ENCODE peak calls at places on chromosomes 4 and X, in four cellular contexts. N is tibial nerve, X is epithelial cell of prostate, D is transverse colon. U is an unnamed sample.

GRCh38 chr4:164924670-164925238 is 47.8 kb downstream of the APELA start:
- DNase-seq in D (no peak), X (no peak), N (no peak), U (no peak)

GRCh38 chr4:59770865-59771264 is 1429.3 kb upstream of the ADGRL3 start:
- DNase-seq in X (no peak), N (no peak), D (no peak), U (no peak)

GRCh38 chr4:141350122-141350904 is 129.6 kb downstream of the ZNF330 start:
- DNase-seq in N (no peak), X (peak; percentile 71), D (peak; percentile 82), U (no peak)

GRCh38 chr4:174631901-174632758 is 109.8 kb upstream of the HPGD start:
- DNase-seq in D (no peak), X (no peak), N (no peak), U (peak; percentile 16)

GRCh38 chr4:126799971-126800722 is 832.6 kb upstream of the INTU start:
- DNase-seq in X (no peak), N (no peak), D (no peak), U (no peak)

GRCh38 chr4:663046-663437 is 11.0 kb downstream of the ATP5ME start:
- DNase-seq in N (no peak), D (no peak), X (no peak), U (no peak)

GRCh38 chrX:20066968-20067708 is 49.6 kb downstream of the MAP7D2 start:
- DNase-seq in X (no peak), N (peak; percentile 6), D (peak; percentile 22), U (peak; percentile 30)

GRCh38 chr4:80197601-80198444 is 520 bp downstream of the PRDM8 start:
- DNase-seq in N (no peak), D (no peak), X (no peak), U (no peak)

GRCh38 chrX:104863466-104863865 is 297.5 kb downstream of the IL1RAPL2 start:
- DNase-seq in X (no peak), N (no peak), D (no peak), U (no peak)

GRCh38 chr4:2416564-2417195 is 1.8 kb downstream of the ZFYVE28 start:
- DNase-seq in N (no peak), D (peak; percentile 68), X (no peak), U (no peak)

GRCh38 chr4:6989331-6989923 is 53.7 kb upstream of the TADA2B start:
- DNase-seq in X (no peak), N (no peak), D (no peak), U (no peak)

GRCh38 chr4:6990661-6991060 is 52.5 kb upstream of the TADA2B start:
- DNase-seq in D (no peak), X (no peak), N (no peak), U (no peak)

GRCh38 chr4:6991249-6991648 is 51.9 kb upstream of the TADA2B start:
- DNase-seq in N (no peak), D (no peak), X (no peak), U (no peak)

GRCh38 chr4:6992728-6993655 is 50.2 kb upstream of the TADA2B start:
- DNase-seq in N (no peak), D (no peak), X (peak; percentile 58), U (no peak)

DNA sequence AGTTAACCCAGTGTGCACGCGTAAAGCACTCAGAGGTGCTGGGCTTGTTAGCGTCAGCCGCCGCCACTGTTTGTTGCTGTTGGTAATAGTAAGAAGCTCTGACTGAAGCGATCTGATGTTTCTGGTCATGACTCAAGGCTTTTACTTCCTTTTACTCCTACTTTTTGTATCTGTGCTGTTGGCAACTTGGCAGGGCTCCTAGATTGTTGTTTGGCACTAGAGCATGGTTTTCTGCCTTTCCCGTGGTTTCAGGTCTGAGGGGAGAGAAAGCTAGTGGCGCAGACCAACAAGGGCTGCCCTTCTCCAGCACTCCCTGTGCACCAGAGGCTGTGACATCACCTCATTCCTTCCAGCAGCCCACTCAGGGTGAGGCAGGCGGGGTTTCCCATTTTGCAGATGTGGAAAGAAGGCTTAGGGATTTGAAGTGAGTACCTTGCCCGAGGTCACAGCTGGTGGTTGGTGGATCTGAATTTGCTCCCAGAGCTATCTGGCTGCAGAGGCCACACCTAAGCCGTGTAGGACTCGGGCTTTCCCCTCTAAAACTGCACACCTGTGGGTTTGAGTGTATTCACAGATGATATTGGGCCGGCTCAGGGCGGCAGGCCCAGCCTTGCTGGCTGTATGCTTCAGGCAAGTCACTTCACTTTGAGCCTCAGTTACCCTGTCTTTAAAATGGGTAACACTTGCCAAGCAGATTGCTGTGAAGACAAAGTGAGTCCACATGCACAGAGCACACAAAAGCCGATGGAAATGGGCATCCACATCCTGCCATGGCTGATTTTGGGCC is 51.2 kb upstream of the TADA2B start:
- DNase-seq in N (peak; percentile 49), D (no peak), X (peak; percentile 84), U (no peak)
- H3K27ac ChIP-seq in N (no peak overlapping the region), D (peak overlapping the region; percentile 40), X (peak overlapping the region; percentile 98), U (no peak overlapping the region)

DNA sequence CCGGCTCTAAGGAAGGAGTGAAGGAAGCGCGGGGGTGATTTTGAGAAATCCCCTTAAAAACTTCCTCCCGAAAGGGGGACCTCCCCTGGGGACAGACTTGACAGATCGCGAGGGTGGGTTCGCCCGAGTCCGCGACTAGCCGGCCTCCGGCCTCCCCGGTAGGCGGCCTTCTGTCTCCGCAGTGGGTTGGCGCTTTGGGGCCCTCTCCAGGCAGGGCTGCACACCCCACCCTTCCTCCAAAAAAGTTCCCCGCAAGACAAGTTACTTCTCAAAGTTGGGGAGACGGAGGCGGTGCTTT is 24.8 kb downstream of the HOPX start:
- DNase-seq in N (no peak), X (no peak), D (peak; percentile 49), U (no peak)
- H3K27ac ChIP-seq in N (no peak overlapping the region), X (no peak overlapping the region), D (peak overlapping the region; percentile 87), U (no peak overlapping the region)

DNA sequence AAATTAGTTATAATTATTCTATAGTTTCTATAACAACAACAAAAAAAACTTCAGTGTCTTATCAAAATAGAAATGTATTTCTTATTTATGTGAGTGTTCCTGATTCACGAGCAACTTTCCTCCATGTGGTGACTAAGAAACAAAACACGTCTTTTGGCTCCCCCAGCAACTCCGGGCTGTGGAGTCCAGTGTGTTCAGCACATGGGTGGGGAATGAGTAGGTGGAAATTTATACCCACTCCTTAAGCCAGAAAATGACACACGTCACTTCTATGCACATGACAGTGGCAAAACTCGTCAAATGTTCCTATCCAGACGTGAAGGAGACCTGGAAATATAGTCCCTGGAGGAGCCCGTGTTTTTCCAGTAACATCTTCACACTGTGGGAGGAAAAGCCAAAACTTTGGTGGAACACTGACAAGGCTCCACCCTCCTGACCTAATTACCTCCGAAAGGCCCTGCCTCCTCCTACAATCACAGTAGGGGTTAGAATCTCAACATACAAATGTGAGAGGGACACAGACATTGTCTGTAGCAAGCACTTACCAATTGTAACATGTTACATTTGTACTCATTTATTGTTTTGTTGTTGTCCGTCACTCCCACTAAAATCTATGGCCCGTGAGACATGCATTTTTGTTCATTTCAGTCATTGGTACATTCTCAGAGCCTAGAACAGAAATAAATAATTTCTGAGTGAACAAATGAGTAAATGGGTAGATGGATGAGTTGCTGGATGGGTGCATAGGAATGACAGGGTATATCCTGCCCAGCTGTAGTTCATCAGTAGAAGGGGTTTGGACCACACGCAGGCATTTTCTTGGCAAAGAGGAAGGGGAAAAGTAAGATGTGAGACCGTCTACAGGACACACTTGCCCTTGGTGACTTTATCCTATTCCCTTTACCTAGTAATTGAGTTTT is 605.8 kb upstream of the TENM3 start:
- DNase-seq in N (no peak), D (no peak), X (no peak), U (no peak)
- H3K27ac ChIP-seq in N (no peak overlapping the region), D (no peak overlapping the region), X (no peak overlapping the region), U (no peak overlapping the region)

GRCh38 chr4:54015421-54016065 is 48.9 kb downstream of the CHIC2 start:
- DNase-seq in D (no peak), N (no peak), X (no peak), U (no peak)
- H3K27ac ChIP-seq in D (no peak overlapping the region), N (no peak overlapping the region), X (no peak overlapping the region), U (no peak overlapping the region)

GRCh38 chrX:39889704-39890103 is 208.1 kb downstream of the BCOR start:
- DNase-seq in N (no peak), X (no peak), D (no peak), U (no peak)

GRCh38 chrX:39890807-39891206 is 207.0 kb downstream of the BCOR start:
- DNase-seq in D (no peak), X (no peak), N (no peak), U (no peak)

GRCh38 chrX:39893417-39894338 is 204.1 kb downstream of the BCOR start:
- DNase-seq in X (no peak), D (no peak), N (no peak), U (no peak)

GRCh38 chrX:39894626-39895025 is 203.1 kb downstream of the BCOR start:
- DNase-seq in D (peak; percentile 43), N (peak; percentile 17), X (no peak), U (no peak)

DNA sequence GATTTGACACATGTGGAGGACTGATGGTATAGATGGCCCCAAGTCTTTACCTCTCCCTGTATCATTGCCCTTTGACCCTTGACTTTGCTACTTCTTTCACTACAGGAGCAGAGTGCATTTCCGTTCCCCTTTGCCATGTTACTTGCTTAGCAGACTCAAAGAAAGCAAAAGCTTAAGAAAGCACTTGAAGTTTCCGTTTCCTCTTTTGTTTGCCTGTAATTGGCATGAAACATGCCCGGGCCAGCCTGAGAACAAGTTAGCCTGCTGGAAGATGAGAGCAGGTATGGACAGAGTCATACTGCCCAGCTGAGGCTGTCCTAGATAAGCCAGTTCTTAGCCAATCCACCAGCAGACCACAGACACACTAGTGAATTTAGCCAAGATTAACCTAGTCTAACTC is 206.0 kb downstream of the BCOR start:
- DNase-seq in D (no peak), N (no peak), X (peak; percentile 59), U (peak; percentile 19)
- H3K27ac ChIP-seq in D (no peak overlapping the region), N (no peak overlapping the region), X (peak overlapping the region; percentile 80), U (no peak overlapping the region)

GRCh38 chrX:13816899-13817298 is at the start of gene GPM6B:
- DNase-seq in X (no peak), D (no peak), N (no peak), U (no peak)
- H3K27ac ChIP-seq in X (no peak within 1 kb of the TSS), D (no peak within 1 kb of the TSS), N (peak within 1 kb of the TSS; percentile 66), U (no peak within 1 kb of the TSS)

GRCh38 chr4:142719854-142720541 is 126.1 kb downstream of the INPP4B start:
- DNase-seq in X (peak; percentile 44), N (no peak), D (no peak), U (peak; percentile 56)
- H3K27ac ChIP-seq in X (peak overlapping the region; percentile 85), N (no peak overlapping the region), D (no peak overlapping the region), U (peak overlapping the region; percentile 43)

GRCh38 chr4:158811216-158811540 is 42.4 kb downstream of the FNIP2 start:
- DNase-seq in X (no peak), D (no peak), N (no peak), U (no peak)

GRCh38 chr4:158811704-158812103 is 42.9 kb downstream of the FNIP2 start:
- DNase-seq in X (no peak), N (peak; percentile 53), D (peak; percentile 53), U (no peak)

GRCh38 chr4:158810487-158811215 is 41.8 kb downstream of the FNIP2 start:
- DNase-seq in X (peak; percentile 90), N (peak; percentile 53), D (peak; percentile 76), U (no peak)

GRCh38 chr4:158808399-158808798 is 39.6 kb downstream of the FNIP2 start:
- DNase-seq in D (no peak), X (no peak), N (no peak), U (no peak)

GRCh38 chr4:158809611-158810486 is 41.0 kb downstream of the FNIP2 start:
- DNase-seq in X (peak; percentile 84), D (peak; percentile 43), N (peak; percentile 57), U (peak; percentile 28)
- H3K27ac ChIP-seq in X (peak overlapping the region; percentile 88), D (peak overlapping the region; percentile 89), N (peak overlapping the region; percentile 70), U (peak overlapping the region; percentile 35)

GRCh38 chr4:15676899-15677298 is 4.7 kb upstream of the FAM200B start:
- DNase-seq in N (no peak), X (no peak), D (no peak), U (no peak)
- H3K27ac ChIP-seq in N (no peak overlapping the region), X (peak overlapping the region; percentile 90), D (no peak overlapping the region), U (no peak overlapping the region)